ENCODE peak calls at places on chromosomes 6 and 20, in eight cellular contexts. L is fibroblast of pulmonary artery, E is GM06990, T is adrenal gland, R is B cell, U is endothelial cell, M is omental fat pad, W is glutamatergic neuron. J is an unnamed sample.
A peak's percentile ranks its signal among the peaks of the same experiment; 100 is the strongest.

GRCh38 chr6:43294536-43294935 is 3.5 kb upstream of the SLC22A7 start:
- DNase-seq in L (no peak), E (no peak), T (no peak), R (no peak), U (no peak), M (no peak), W (no peak), J (no peak)

GRCh38 chr6:140427842-140428241 is 1053.4 kb upstream of the CITED2 start:
- DNase-seq in L (no peak), E (no peak), T (no peak), R (no peak), U (no peak), M (no peak), W (no peak), J (no peak)

GRCh38 chr6:152380993-152381898 is 255.9 kb downstream of the SYNE1 start:
- DNase-seq in L (peak; percentile 96), E (no peak), T (peak; percentile 77), R (no peak), U (peak; percentile 11), M (peak; percentile 32), W (peak; percentile 27), J (no peak)

GRCh38 chr20:2164966-2165365 is 63.3 kb downstream of the STK35 start:
- DNase-seq in L (no peak), E (no peak), T (no peak), R (no peak), U (no peak), M (no peak), W (no peak), J (no peak)

GRCh38 chr6:152391179-152391880 is 245.8 kb downstream of the SYNE1 start:
- DNase-seq in L (no peak), E (no peak), T (no peak), R (no peak), U (no peak), M (no peak), W (no peak), J (no peak)

GRCh38 chr20:49497217-49497560 is 14.7 kb upstream of the KCNB1 start:
- DNase-seq in L (no peak), E (no peak), T (no peak), R (no peak), U (no peak), M (no peak), W (no peak), J (no peak)

GRCh38 chr20:58980711-58981563 is at the start of gene NELFCD:
- DNase-seq in L (peak; percentile 80), E (peak; percentile 88), T (peak; percentile 91), R (peak; percentile 93), U (peak; percentile 96), M (peak; percentile 53), W (peak; percentile 94), J (peak; percentile 94)

GRCh38 chr20:1434571-1435336 is 31.9 kb downstream of the NSFL1C start:
- DNase-seq in L (peak; percentile 94), E (peak; percentile 43), T (no peak), R (peak; percentile 70), U (peak; percentile 27), M (no peak), W (no peak), J (no peak)

GRCh38 chr20:54133434-54134427 is 40.1 kb downstream of the CYP24A1 start:
- DNase-seq in L (peak; percentile 40), E (no peak), T (no peak), R (no peak), U (no peak), M (no peak), W (no peak), J (no peak)

GRCh38 chr6:149864578-149865535 is 698 bp upstream of the LRP11 start:
- DNase-seq in L (peak; percentile 81), E (no peak), T (peak; percentile 49), R (peak; percentile 63), U (peak; percentile 25), M (no peak), W (no peak), J (no peak)

GRCh38 chr6:16929814-16930213 is 168.6 kb upstream of the ATXN1 start:
- DNase-seq in L (peak; percentile 85), E (no peak), T (no peak), R (no peak), U (no peak), M (no peak), W (no peak), J (no peak)

GRCh38 chr6:140462495-140463311 is 1088.3 kb upstream of the CITED2 start:
- DNase-seq in L (peak; percentile 87), E (no peak), T (no peak), R (no peak), U (no peak), M (no peak), W (no peak), J (no peak)

GRCh38 chr6:144581807-144582537 is 296.8 kb downstream of the UTRN start:
- DNase-seq in L (peak; percentile 50), E (no peak), T (no peak), R (peak; percentile 43), U (peak; percentile 23), M (no peak), W (no peak), J (no peak)

GRCh38 chr6:110731898-110732297 is 83.4 kb downstream of the CDK19 start:
- DNase-seq in L (no peak), E (no peak), T (no peak), R (no peak), U (no peak), M (no peak), W (no peak), J (no peak)
- TF ChIP-seq CTCF in L (no peak), E (no peak), T (no peak), R (no peak), U (no peak), M (no peak), W (no peak), J (no peak)

DNA sequence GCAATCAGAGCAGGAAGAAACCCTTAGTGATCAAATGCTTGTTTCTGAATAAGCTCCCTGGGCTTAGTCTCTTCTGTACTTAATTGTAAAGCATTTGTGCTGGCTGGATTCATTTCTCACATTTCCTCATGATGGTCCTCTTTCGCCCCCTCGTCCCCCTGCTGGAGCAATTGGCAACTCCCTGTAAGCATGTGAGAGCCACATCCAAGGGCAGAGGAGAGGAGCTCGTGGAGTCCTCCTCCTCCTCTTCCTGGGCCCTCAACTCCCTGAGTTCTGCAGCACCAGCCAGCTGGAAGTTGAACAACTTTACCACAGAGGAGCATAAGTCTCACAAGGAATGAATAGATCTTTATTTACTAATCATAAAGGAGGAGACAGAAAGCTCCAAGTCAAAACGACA is 12.6 kb downstream of the ANKEF1 start:
- DNase-seq in L (peak; percentile 13), E (no peak), T (no peak), R (no peak), U (peak; percentile 46), M (no peak), W (peak; percentile 59), J (no peak)
- TF ChIP-seq CTCF in L (peak; percentile 22), E (no peak), T (no peak), R (no peak), U (peak; percentile 16), M (no peak), W (peak; percentile 15), J (no peak)

DNA sequence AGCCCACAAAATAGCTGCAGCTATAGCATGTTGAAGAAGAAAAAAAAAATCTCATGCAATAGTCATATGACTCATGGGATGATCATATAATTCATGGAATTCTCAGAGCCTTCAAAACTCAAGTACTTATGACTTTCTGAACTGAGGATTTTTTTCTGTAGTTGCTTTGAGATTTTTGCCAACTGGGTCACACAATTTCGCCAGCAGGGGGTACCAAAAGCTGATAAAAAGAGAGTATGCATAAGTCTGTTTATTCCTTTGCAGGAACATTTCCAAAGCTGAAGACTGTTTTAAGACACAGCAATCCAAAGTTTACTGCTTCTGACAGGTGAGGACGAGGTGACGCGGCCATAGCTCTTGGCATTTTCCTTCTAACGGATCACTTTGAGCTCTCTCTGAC is 586.1 kb upstream of the CHD6 start:
- DNase-seq in L (no peak), E (no peak), T (peak; percentile 35), R (no peak), U (no peak), M (no peak), W (peak; percentile 39), J (no peak)
- TF ChIP-seq CTCF in L (no peak), E (no peak), T (peak; percentile 55), R (no peak), U (peak; percentile 20), M (no peak), W (peak; percentile 77), J (peak; percentile 58)

GRCh38 chr20:47011984-47012383 is 117.3 kb downstream of the EYA2 start:
- DNase-seq in L (no peak), E (no peak), T (no peak), R (no peak), U (no peak), M (no peak), W (no peak), J (no peak)

GRCh38 chr20:47009784-47010183 is 115.1 kb downstream of the EYA2 start:
- DNase-seq in L (no peak), E (no peak), T (no peak), R (no peak), U (no peak), M (no peak), W (no peak), J (no peak)

GRCh38 chr20:47008842-47009518 is 114.3 kb downstream of the EYA2 start:
- DNase-seq in L (no peak), E (no peak), T (no peak), R (no peak), U (no peak), M (no peak), W (no peak), J (no peak)

GRCh38 chr20:47016068-47016664 is 121.5 kb downstream of the EYA2 start:
- DNase-seq in L (no peak), E (no peak), T (no peak), R (no peak), U (peak; percentile 17), M (no peak), W (no peak), J (no peak)

GRCh38 chr20:47013606-47014005 is 119.0 kb downstream of the EYA2 start:
- DNase-seq in L (no peak), E (no peak), T (no peak), R (no peak), U (no peak), M (no peak), W (no peak), J (no peak)
- TF ChIP-seq CTCF in L (no peak), E (peak; percentile 6), T (no peak), R (no peak), U (no peak), M (no peak), W (no peak), J (no peak)

GRCh38 chr6:116229287-116229913 is 24.5 kb downstream of the TSPYL4 start:
- DNase-seq in L (peak; percentile 97), E (no peak), T (peak; percentile 72), R (peak; percentile 17), U (peak; percentile 82), M (peak; percentile 50), W (peak; percentile 97), J (peak; percentile 25)
- TF ChIP-seq CTCF in L (no peak), E (no peak), T (no peak), R (no peak), U (no peak), M (no peak), W (no peak), J (no peak)

J was measured in D721Med.